ENCODE peak calls at places on chromosomes 13 and 19, in eight cellular contexts. E is frontal cortex; P is CD4-positive, CD25-positive, alpha-beta regulatory T cell; X is breast epithelium; N is NAMALWA; H is aorta; O is stimulated activated CD4-positive, alpha-beta T cell treated with anti-CD3 and anti-CD28 coated beads, TNF-alpha, amount 100 ng/mL, for 4 hours; Y is HTR-8/SVneo. G is an unnamed sample.

GRCh38 chr19:40294560-40294959 is 9.4 kb upstream of the AKT2 start:
- DNase-seq in X (no peak), O (no peak), H (no peak), E (no peak), Y (no peak), N (no peak), P (no peak), G (no peak)

GRCh38 chr19:56508282-56508778 is 675 bp downstream of the ZNF471 start:
- DNase-seq in Y (no peak), P (no peak), H (no peak), O (peak), X (no peak), E (no peak), N (no peak), G (no peak)

GRCh38 chr19:6803036-6803404 is 30.5 kb downstream of the VAV1 start:
- DNase-seq in P (no peak), H (no peak), E (no peak), O (no peak), Y (no peak), N (peak), X (no peak), G (no peak)

GRCh38 chr13:113114511-113115362 is 7.9 kb upstream of the F10 start:
- DNase-seq in N (no peak), Y (no peak), H (peak), X (peak), P (no peak), E (no peak), O (no peak), G (no peak)

GRCh38 chr13:80141114-80141849 is 199.6 kb downstream of the SPRY2 start:
- DNase-seq in N (no peak), P (no peak), Y (no peak), H (peak), O (no peak), X (no peak), E (no peak), G (peak)

GRCh38 chr19:35629332-35629633 is 447 bp downstream of the RBM42 start:
- DNase-seq in X (no peak), H (no peak), P (no peak), Y (no peak), O (no peak), E (no peak), N (no peak), G (no peak)

GRCh38 chr19:27671876-27672275 is 1541.1 kb downstream of the UQCRFS1 start:
- DNase-seq in H (no peak), Y (no peak), N (no peak), O (no peak), X (no peak), E (no peak), P (no peak), G (no peak)

GRCh38 chr19:41323023-41323422 is 13.1 kb downstream of the CCDC97 start:
- DNase-seq in X (no peak), N (no peak), E (no peak), P (no peak), H (no peak), O (no peak), Y (no peak), G (peak)

GRCh38 chr19:55680339-55681130 is 5.5 kb downstream of the EPN1 start:
- DNase-seq in Y (no peak), E (no peak), N (no peak), O (no peak), H (peak), P (no peak), X (no peak), G (no peak)

GRCh38 chr19:13012690-13013608 is 17.7 kb downstream of the NFIX start:
- DNase-seq in H (peak), O (no peak), Y (no peak), P (no peak), N (no peak), X (no peak), E (peak), G (peak)

GRCh38 chr19:55679343-55680257 is 4.6 kb downstream of the EPN1 start:
- DNase-seq in N (no peak), Y (no peak), X (no peak), E (no peak), H (no peak), P (no peak), O (no peak), G (no peak)

GRCh38 chr13:66809496-66809895 is 420.6 kb downstream of the PCDH9 start:
- DNase-seq in O (no peak), N (no peak), H (no peak), X (no peak), P (no peak), Y (no peak), E (no peak), G (no peak)

GRCh38 chr13:95553614-95554385 is 1.3 kb downstream of the CLDN10 start:
- DNase-seq in Y (no peak), H (no peak), X (no peak), P (no peak), O (no peak), E (no peak), N (no peak), G (peak)

GRCh38 chr19:55703790-55704215 is 28.8 kb downstream of the EPN1 start:
- DNase-seq in X (no peak), Y (no peak), E (peak), O (no peak), N (peak), P (no peak), H (peak), G (peak)

GRCh38 chr13:27183561-27184147 is 12.0 kb upstream of the USP12 start:
- DNase-seq in X (no peak), P (no peak), Y (no peak), O (no peak), N (no peak), H (no peak), E (no peak), G (peak)

GRCh38 chr13:107867701-107868661 is 347.4 kb downstream of the LIG4 start:
- DNase-seq in H (peak), X (no peak), N (no peak), E (peak), P (no peak), O (no peak), Y (peak), G (peak)

GRCh38 chr13:46894534-46894906 is 2.3 kb downstream of the HTR2A start:
- DNase-seq in N (no peak), X (no peak), Y (no peak), P (no peak), H (no peak), E (no peak), O (no peak), G (no peak)

GRCh38 chr13:40388617-40389016 is 277.8 kb downstream of the FOXO1 start:
- DNase-seq in P (peak), E (no peak), O (peak), Y (no peak), H (no peak), X (no peak), N (peak), G (no peak)

GRCh38 chr19:1752757-1753728 is at the start of gene ONECUT3:
- DNase-seq in P (no peak), X (no peak), Y (no peak), E (no peak), H (no peak), N (no peak), O (no peak), G (no peak)

GRCh38 chr19:37855098-37855497 is 51.3 kb downstream of the WDR87 start:
- DNase-seq in Y (peak), H (peak), N (peak), X (peak), E (peak), P (no peak), O (no peak), G (no peak)

GRCh38 chr13:109783447-109783814 is 3.0 kb downstream of the IRS2 start:
- DNase-seq in H (no peak), O (no peak), N (no peak), E (no peak), Y (no peak), X (no peak), P (no peak), G (no peak)

GRCh38 chr19:11737964-11738745 is 591 bp downstream of the ZNF823 start:
- DNase-seq in X (peak), P (peak), H (peak), E (no peak), Y (no peak), N (peak), O (no peak), G (peak)

GRCh38 chr13:35349673-35350278 is 126.7 kb downstream of the MAB21L1 start:
- DNase-seq in H (no peak), P (no peak), X (no peak), E (no peak), N (peak), Y (no peak), O (no peak), G (peak)

G was measured in amniotic epithelial cell.